ENCODE peak calls at places on chromosomes 6 and 20, in eight cellular contexts. P is transverse colon, S is IMR-90, D is tibial nerve, K is ovary, C is lower leg skin, H is heart left ventricle, X is GM12878. Q is an unnamed sample.

GRCh38 chr6:72622094-72622540 is 253 bp downstream of the KCNQ5 start:
- DNase-seq in P (peak; percentile 30), S (peak; percentile 24), D (no peak), K (no peak), C (no peak), H (no peak), X (no peak), Q (peak; percentile 12)

GRCh38 chr6:36204068-36204753 is 7.7 kb downstream of the BRPF3 start:
- DNase-seq in P (no peak), S (no peak), D (no peak), K (no peak), C (no peak), H (no peak), X (peak; percentile 27), Q (no peak)

GRCh38 chr20:47809561-47809960 is 24.3 kb upstream of the SULF2 start:
- DNase-seq in P (no peak), S (no peak), D (no peak), K (no peak), C (no peak), H (no peak), X (no peak), Q (no peak)

GRCh38 chr6:159462446-159462845 is 230.6 kb downstream of the SOD2 start:
- DNase-seq in P (no peak), S (no peak), D (no peak), K (no peak), C (no peak), H (no peak), X (no peak), Q (no peak)

GRCh38 chr6:131135244-131136020 is at the start of gene AKAP7:
- DNase-seq in P (peak; percentile 75), S (peak; percentile 39), D (peak; percentile 57), K (peak; percentile 76), C (peak; percentile 56), H (peak; percentile 84), X (no peak), Q (peak; percentile 53)

GRCh38 chr6:136326038-136326561 is 36.5 kb upstream of the BCLAF1 start:
- DNase-seq in P (no peak), S (peak; percentile 62), D (no peak), K (no peak), C (no peak), H (no peak), X (no peak), Q (peak; percentile 51)

GRCh38 chr6:170243791-170244291 is 47.0 kb downstream of the DLL1 start:
- DNase-seq in P (no peak), S (no peak), D (no peak), K (no peak), C (no peak), H (peak; percentile 30), X (no peak), Q (no peak)

GRCh38 chr6:52221302-52221701 is 23.0 kb downstream of the IL17F start:
- DNase-seq in P (no peak), S (no peak), D (no peak), K (no peak), C (no peak), H (no peak), X (no peak), Q (no peak)

GRCh38 chr6:170102038-170102437 is 188.8 kb downstream of the DLL1 start:
- DNase-seq in P (peak; percentile 2), S (no peak), D (no peak), K (peak; percentile 4), C (no peak), H (no peak), X (no peak), Q (no peak)

GRCh38 chr6:145569140-145569539 is 166.2 kb downstream of the EPM2A start:
- DNase-seq in P (no peak), S (peak; percentile 47), D (no peak), K (no peak), C (no peak), H (no peak), X (no peak), Q (no peak)

GRCh38 chr6:34272022-34272926 is 23.5 kb upstream of the SMIM29 start:
- DNase-seq in P (no peak), S (no peak), D (no peak), K (no peak), C (no peak), H (peak; percentile 59), X (no peak), Q (no peak)

GRCh38 chr20:62977613-62978558 is 25.4 kb downstream of the SLC17A9 start:
- DNase-seq in P (peak; percentile 79), S (no peak), D (no peak), K (no peak), C (no peak), H (no peak), X (peak; percentile 71), Q (no peak)

GRCh38 chr6:44247338-44248302 is 719 bp downstream of the HSP90AB1 start:
- DNase-seq in P (peak; percentile 78), S (peak; percentile 38), D (peak; percentile 75), K (peak; percentile 68), C (peak; percentile 77), H (peak; percentile 82), X (no peak), Q (peak; percentile 62)

GRCh38 chr6:89162047-89162371 is 16.2 kb downstream of the PM20D2 start:
- DNase-seq in P (no peak), S (no peak), D (no peak), K (peak; percentile 39), C (no peak), H (peak; percentile 39), X (no peak), Q (no peak)

GRCh38 chr6:112665114-112665513 is 318.0 kb downstream of the RFPL4B start:
- DNase-seq in P (no peak), S (peak; percentile 77), D (no peak), K (no peak), C (no peak), H (no peak), X (no peak), Q (no peak)

GRCh38 chr6:137094411-137095008 is 49.7 kb upstream of the IL20RA start:
- DNase-seq in P (peak; percentile 56), S (peak; percentile 67), D (peak; percentile 96), K (peak; percentile 69), C (peak; percentile 81), H (peak; percentile 41), X (peak; percentile 91), Q (peak; percentile 63)

GRCh38 chr20:47887064-47887463 is 101.8 kb upstream of the SULF2 start:
- DNase-seq in P (no peak), S (no peak), D (no peak), K (no peak), C (no peak), H (no peak), X (no peak), Q (no peak)

DNA sequence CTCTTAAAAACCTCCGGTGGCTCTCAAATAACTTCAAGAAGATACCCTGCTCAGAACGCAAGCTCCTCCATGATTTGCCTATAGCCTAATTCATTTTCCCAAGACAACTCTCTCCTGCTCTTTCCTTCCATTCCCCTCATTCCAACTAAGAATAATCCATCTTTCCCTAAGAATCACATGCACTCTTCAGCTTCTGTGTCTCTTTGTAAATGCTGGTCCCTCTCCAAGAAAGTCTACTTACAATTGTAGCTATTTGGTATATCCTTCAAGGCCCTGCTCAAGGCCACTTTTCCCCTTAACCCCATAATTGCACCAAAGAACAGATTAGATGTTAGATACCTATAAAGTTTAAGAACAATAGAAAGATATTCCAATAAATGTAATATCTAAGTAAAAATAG is 7.4 kb upstream of the HEY2 start:
- DNase-seq in P (no peak), S (no peak), D (no peak), K (no peak), C (no peak), H (no peak), X (no peak), Q (no peak)
- H3K4me3 ChIP-seq in P (no peak overlapping the region), S (no peak overlapping the region), D (no peak overlapping the region), K (no peak overlapping the region), C (no peak overlapping the region), H (peak overlapping the region; percentile 36), X (no peak overlapping the region), Q (no peak overlapping the region)

GRCh38 chr6:168122011-168122410 is 43.0 kb upstream of the FRMD1 start:
- DNase-seq in P (no peak), S (no peak), D (no peak), K (no peak), C (peak; percentile 6), H (peak; percentile 20), X (no peak), Q (no peak)

GRCh38 chr6:168118935-168119334 is 39.9 kb upstream of the FRMD1 start:
- DNase-seq in P (no peak), S (no peak), D (no peak), K (no peak), C (no peak), H (no peak), X (no peak), Q (no peak)

GRCh38 chr6:168121308-168121665 is 42.3 kb upstream of the FRMD1 start:
- DNase-seq in P (no peak), S (no peak), D (no peak), K (no peak), C (no peak), H (no peak), X (no peak), Q (no peak)

GRCh38 chr6:168119539-168119938 is 40.5 kb upstream of the FRMD1 start:
- DNase-seq in P (no peak), S (no peak), D (no peak), K (no peak), C (no peak), H (no peak), X (no peak), Q (no peak)

DNA sequence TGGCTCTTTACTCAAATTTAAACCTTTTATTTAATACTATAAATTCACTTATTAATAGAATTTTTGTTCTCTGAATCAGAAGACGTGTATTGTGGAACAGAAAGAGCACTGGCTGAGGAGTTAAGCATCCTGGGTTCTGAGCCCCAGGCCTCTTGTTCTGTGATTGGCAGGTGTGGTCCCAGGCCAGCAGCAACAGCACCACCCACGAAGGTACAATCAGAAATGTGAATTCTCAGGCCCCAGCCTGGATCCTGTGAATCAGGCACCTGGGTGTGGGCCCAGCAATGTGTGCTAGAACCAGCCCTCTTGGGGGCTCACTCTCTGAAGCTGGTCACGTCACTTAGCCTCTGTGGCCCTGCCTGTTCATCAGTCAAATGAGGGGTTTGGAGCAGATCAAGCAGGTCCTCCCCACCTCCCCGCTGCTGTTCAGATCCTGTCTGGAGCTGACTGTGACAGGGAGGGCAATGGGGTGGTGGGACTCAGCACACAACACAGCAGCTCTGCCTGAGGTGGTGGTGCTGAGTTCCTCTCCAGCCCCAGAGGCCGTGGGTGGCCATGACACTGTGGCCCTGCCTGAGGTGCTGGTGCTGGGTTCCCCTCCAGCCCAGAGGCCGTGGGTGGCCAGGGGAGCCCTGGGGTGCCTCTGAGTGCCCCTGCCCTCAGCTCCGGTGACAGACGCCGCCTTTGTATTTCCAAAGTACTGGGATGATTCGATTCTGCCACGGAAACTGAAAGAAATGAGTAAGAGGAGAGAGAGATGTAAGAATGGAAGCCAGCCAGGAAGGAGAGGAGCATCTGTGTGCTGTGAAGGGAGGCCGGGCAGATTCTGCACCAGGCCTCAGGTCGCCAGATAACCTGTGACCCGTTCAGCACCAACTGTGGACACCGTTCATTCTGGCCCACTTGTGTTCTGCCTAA is 41.6 kb upstream of the FRMD1 start:
- DNase-seq in P (no peak), S (no peak), D (no peak), K (no peak), C (peak; percentile 9), H (peak; percentile 5), X (no peak), Q (peak; percentile 1)
- TF ChIP-seq POLR2A in P (no peak), S (no peak), D (no peak), K (no peak), C (no peak), H (no peak), X (no peak), Q (no peak)

GRCh38 chr20:60116128-60116909 is 158.1 kb downstream of the CDH26 start:
- DNase-seq in P (no peak), S (no peak), D (no peak), K (no peak), C (no peak), H (no peak), X (no peak), Q (no peak)
- H3K4me3 ChIP-seq in P (no peak overlapping the region), S (no peak overlapping the region), D (no peak overlapping the region), K (no peak overlapping the region), C (no peak overlapping the region), H (no peak overlapping the region), X (no peak overlapping the region), Q (no peak overlapping the region)

GRCh38 chr6:85135376-85136094 is 314.3 kb upstream of the NT5E start:
- DNase-seq in P (no peak), S (no peak), D (no peak), K (no peak), C (no peak), H (no peak), X (no peak), Q (no peak)
- TF ChIP-seq POLR2A in P (no peak), S (no peak), D (no peak), K (no peak), C (no peak), H (no peak), X (no peak), Q (no peak)

Q was measured in prostate gland.